ENCODE peak calls at places on chromosomes 16 and 17, in five cellular contexts. T, X, V, E and A are unnamed samples. For H3K27me3 and H3K4me1, the result is how much of the 10 kb centered on the place peaks cover.

GRCh38 chr16:1042776-1043349 is 29.7 kb upstream of the SSTR5 start:
- DNase-seq in T (no peak), V (no peak), X (no peak), E (no peak), A (no peak)

GRCh38 chr17:74641224-74641948 is 17.8 kb upstream of the CD300E start:
- DNase-seq in E (no peak), X (no peak), T (no peak), V (no peak), A (peak)

GRCh38 chr17:74117999-74118421 is 85.5 kb upstream of the RPL38 start:
- DNase-seq in V (no peak), T (no peak), X (no peak), E (no peak), A (peak)

GRCh38 chr16:85851034-85851780 is 47.8 kb upstream of the IRF8 start:
- DNase-seq in T (no peak), V (no peak), E (no peak), X (peak), A (no peak)

GRCh38 chr16:87326151-87326571 is 9.0 kb upstream of the C16orf95 start:
- DNase-seq in X (no peak), V (no peak), E (no peak), T (no peak), A (no peak)

GRCh38 chr17:21190078-21190477 is 23.9 kb downstream of the TMEM11 start:
- DNase-seq in X (no peak), T (no peak), V (no peak), E (no peak), A (no peak)

GRCh38 chr17:71472809-71473789 is 647.7 kb upstream of the SOX9 start:
- DNase-seq in X (no peak), T (no peak), V (peak), E (peak), A (no peak)

GRCh38 chr16:89396156-89396555 is 94.2 kb downstream of the ANKRD11 start:
- DNase-seq in T (no peak), E (no peak), X (no peak), V (no peak), A (no peak)

GRCh38 chr17:82188001-82188961 is 24.4 kb downstream of the CCDC57 start:
- DNase-seq in T (no peak), E (no peak), V (no peak), X (no peak), A (no peak)

GRCh38 chr17:62688398-62689140 is 61.1 kb downstream of the MRC2 start:
- DNase-seq in T (no peak), X (no peak), E (no peak), V (peak), A (no peak)

GRCh38 chr17:64085650-64086005 is 44.3 kb downstream of the ERN1 start:
- DNase-seq in V (no peak), T (no peak), X (no peak), E (no peak), A (no peak)

GRCh38 chr16:23837553-23838308 is 1.9 kb downstream of the PRKCB start:
- DNase-seq in V (no peak), E (no peak), X (no peak), T (no peak), A (no peak)

GRCh38 chr17:62621223-62621622 is 6.2 kb upstream of the MRC2 start:
- DNase-seq in T (no peak), V (no peak), X (no peak), E (no peak), A (no peak)

GRCh38 chr17:67452681-67453554 is 75.8 kb downstream of the PITPNC1 start:
- DNase-seq in V (peak), E (no peak), T (no peak), X (no peak), A (peak)

GRCh38 chr17:32126746-32127145 is 15.6 kb upstream of the RHOT1 start:
- DNase-seq in X (peak), T (no peak), E (no peak), V (no peak), A (no peak)

GRCh38 chr17:74860999-74861553 is 1.4 kb upstream of the GRIN2C start:
- DNase-seq in T (no peak), E (no peak), V (no peak), X (no peak), A (no peak)

GRCh38 chr17:48192321-48192731 is 84.8 kb downstream of the SNX11 start:
- DNase-seq in T (no peak), X (no peak), E (no peak), V (no peak), A (no peak)

GRCh38 chr17:78132086-78132676 is 1.6 kb downstream of the TMC8 start:
- DNase-seq in X (peak), E (no peak), T (peak), V (peak), A (peak)

GRCh38 chr17:48998557-48999440 is 1.6 kb downstream of the IGF2BP1 start:
- DNase-seq in E (no peak), V (no peak), T (no peak), X (no peak), A (no peak)

GRCh38 chr17:45231481-45232116 is 9.9 kb downstream of the FMNL1 start:
- DNase-seq in X (no peak), T (peak), V (no peak), E (no peak), A (no peak)

GRCh38 chr17:45230787-45231480 is 9.2 kb downstream of the FMNL1 start:
- DNase-seq in T (no peak), E (peak), X (no peak), V (no peak), A (no peak)

GRCh38 chr17:45228985-45229517 is 7.4 kb downstream of the FMNL1 start:
- DNase-seq in V (peak), T (peak), X (peak), E (peak), A (peak)

GRCh38 chr17:45229681-45230409 is 8.2 kb downstream of the FMNL1 start:
- DNase-seq in V (no peak), T (peak), X (no peak), E (no peak), A (no peak)

DNA sequence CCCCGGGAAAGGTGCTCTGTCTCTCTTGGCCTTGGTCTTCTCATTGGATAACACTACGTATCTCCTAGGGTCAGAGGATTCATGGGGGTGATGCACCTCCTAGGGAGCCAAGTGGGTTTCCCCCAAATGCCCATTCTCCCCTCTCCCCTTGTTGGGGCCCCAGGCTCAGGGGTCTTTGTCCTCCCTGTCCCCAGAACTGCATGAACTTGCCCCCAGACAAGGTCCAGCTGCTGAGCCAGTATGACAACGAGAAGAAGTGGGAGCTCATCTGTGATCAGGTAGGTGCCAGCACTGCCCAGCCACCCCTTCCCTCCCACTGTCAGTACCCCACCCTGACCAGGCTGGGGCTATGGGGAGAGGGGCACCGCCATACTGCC is 8.7 kb downstream of the FMNL1 start:
- DNase-seq in V (no peak), X (no peak), E (no peak), T (no peak), A (no peak)
- H3K27me3 ChIP-seq in V (under half), X (under half), E (under half), T (under half), A (under half)

GRCh38 chr16:15820837-15821236 is 36.0 kb downstream of the MYH11 start:
- DNase-seq in E (no peak), V (no peak), T (no peak), X (no peak), A (no peak)

GRCh38 chr16:15822957-15823356 is 33.9 kb downstream of the MYH11 start:
- DNase-seq in X (no peak), V (peak), T (peak), E (no peak), A (peak)

GRCh38 chr16:15816228-15816627 is 40.6 kb downstream of the MYH11 start:
- DNase-seq in V (no peak), E (no peak), X (no peak), T (no peak), A (no peak)

GRCh38 chr16:15819046-15819445 is 37.8 kb downstream of the MYH11 start:
- DNase-seq in V (no peak), E (no peak), T (no peak), X (no peak), A (no peak)
- H3K4me1 ChIP-seq in V (under half), E (under half), T (under half), X (under half), A (under half)

DNA sequence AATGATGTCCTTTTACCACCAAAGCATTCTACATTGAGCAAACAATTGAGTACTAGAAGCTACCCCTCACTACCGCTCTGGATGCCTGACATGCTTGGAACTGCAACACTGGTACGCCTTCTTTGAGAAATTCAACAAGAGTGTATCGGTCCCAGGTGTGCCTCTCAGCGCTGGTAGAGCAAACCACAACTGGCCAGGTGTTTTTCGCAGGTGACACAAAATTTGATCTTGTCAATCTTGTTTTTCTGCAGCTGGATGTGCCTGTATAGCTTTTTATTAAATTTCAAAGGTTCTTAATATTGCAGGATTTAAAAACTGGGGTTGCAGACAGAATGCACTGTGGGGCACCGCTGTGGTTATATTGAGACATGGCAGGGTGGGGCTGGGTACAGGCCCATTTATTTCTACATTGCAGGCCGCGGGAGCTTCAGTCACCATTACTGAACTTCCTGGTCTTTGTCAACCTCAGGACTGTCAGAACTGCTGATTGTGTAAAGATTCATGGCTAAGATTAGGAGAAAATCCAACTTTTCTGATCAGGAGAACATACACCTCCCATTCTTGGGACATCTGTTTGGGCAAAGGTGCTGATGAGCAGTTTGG is 4.4 kb upstream of the SNX20 start:
- DNase-seq in X (no peak), E (no peak), T (no peak), V (no peak), A (no peak)
- H3K27ac ChIP-seq in X (peak), E (no peak), T (peak), V (peak), A (peak)

GRCh38 chr17:34980353-34980680 is at the start of gene LIG3:
- DNase-seq in T (peak), X (peak), V (peak), E (peak), A (peak)

GRCh38 chr17:34981538-34982241 is 1.4 kb downstream of the LIG3 start:
- DNase-seq in X (no peak), E (no peak), V (no peak), T (no peak), A (no peak)

GRCh38 chr17:34980681-34981537 is 597 bp downstream of the LIG3 start:
- DNase-seq in E (peak), T (peak), X (peak), V (peak), A (peak)

GRCh38 chr17:34979650-34980352 is 511 bp upstream of the LIG3 start:
- DNase-seq in E (no peak), T (no peak), X (no peak), V (no peak), A (no peak)

GRCh38 chr17:34979153-34979552 is 1.2 kb upstream of the LIG3 start:
- DNase-seq in V (no peak), X (no peak), T (no peak), E (no peak), A (no peak)
- H3K27me3 ChIP-seq in V (under half), X (under half), T (under half), E (under half), A (under half)

GRCh38 chr16:17304124-17304813 is 166.5 kb downstream of the XYLT1 start:
- DNase-seq in X (no peak), T (peak), E (peak), V (peak), A (no peak)
- H3K4me1 ChIP-seq in X (under half), T (half or more), E (under half), V (half or more), A (under half)